ENCODE peak calls at places on chromosomes 5 and 9, in seven cellular contexts. K is IMR-90; D is stomach; C is iris pigment epithelial cell; X is H54; Y is MCF 10A; O is activated CD4-positive, alpha-beta T cell treated with anti-CD3 and anti-CD28 coated beads for 1 hour. Q is an unnamed sample.

GRCh38 chr9:114012126-114012525 is 66.0 kb downstream of the AMBP start:
- DNase-seq in K (no peak), D (no peak), C (no peak), X (no peak), Y (no peak), O (no peak), Q (no peak)

GRCh38 chr5:9233035-9233434 is 312.8 kb downstream of the SEMA5A start:
- DNase-seq in K (no peak), D (no peak), C (no peak), X (no peak), Y (no peak), O (no peak), Q (no peak)

GRCh38 chr5:149113669-149114068 is 27.6 kb upstream of the ABLIM3 start:
- DNase-seq in K (peak), D (no peak), C (peak), X (no peak), Y (peak), O (no peak), Q (no peak)

GRCh38 chr5:169702726-169703481 is 65.8 kb downstream of the DOCK2 start:
- DNase-seq in K (no peak), D (no peak), C (no peak), X (no peak), Y (no peak), O (no peak), Q (no peak)

GRCh38 chr9:135506327-135507103 is 6.0 kb downstream of the MRPS2 start:
- DNase-seq in K (no peak), D (no peak), C (no peak), X (no peak), Y (no peak), O (no peak), Q (no peak)

GRCh38 chr9:25025686-25026085 is 480.0 kb upstream of the IZUMO3 start:
- DNase-seq in K (no peak), D (no peak), C (no peak), X (no peak), Y (no peak), O (no peak), Q (no peak)

GRCh38 chr5:146402949-146403348 is 44.2 kb upstream of the TCERG1 start:
- DNase-seq in K (no peak), D (no peak), C (no peak), X (no peak), Y (no peak), O (no peak), Q (no peak)

GRCh38 chr5:110815916-110816605 is 77.3 kb downstream of the SLC25A46 start:
- DNase-seq in K (peak), D (no peak), C (peak), X (no peak), Y (no peak), O (no peak), Q (no peak)

GRCh38 chr5:74149395-74149794 is 491.1 kb downstream of the ENC1 start:
- DNase-seq in K (peak), D (peak), C (peak), X (no peak), Y (peak), O (no peak), Q (no peak)

GRCh38 chr5:175736652-175737051 is 78.8 kb downstream of the HRH2 start:
- DNase-seq in K (no peak), D (no peak), C (no peak), X (no peak), Y (no peak), O (no peak), Q (no peak)

GRCh38 chr9:72255546-72255925 is 106.3 kb downstream of the GDA start:
- DNase-seq in K (no peak), D (no peak), C (no peak), X (no peak), Y (peak), O (no peak), Q (no peak)

GRCh38 chr5:160697281-160697680 is 154.7 kb downstream of the ATP10B start:
- DNase-seq in K (no peak), D (no peak), C (no peak), X (no peak), Y (no peak), O (no peak), Q (no peak)

GRCh38 chr9:113520109-113520642 is 56.6 kb downstream of the RGS3 start:
- DNase-seq in K (peak), D (no peak), C (peak), X (peak), Y (peak), O (no peak), Q (no peak)

GRCh38 chr5:120734033-120734432 is 269.9 kb downstream of the PRR16 start:
- DNase-seq in K (no peak), D (no peak), C (no peak), X (no peak), Y (no peak), O (no peak), Q (no peak)

GRCh38 chr5:106312360-106312759 is 1358.4 kb downstream of the EFNA5 start:
- DNase-seq in K (peak), D (no peak), C (peak), X (peak), Y (no peak), O (no peak), Q (peak)

GRCh38 chr5:154401931-154402330 is 43.9 kb upstream of the SAP30L start:
- DNase-seq in K (no peak), D (no peak), C (no peak), X (no peak), Y (no peak), O (no peak), Q (no peak)

GRCh38 chr5:77066823-77067442 is 20.2 kb downstream of the ZBED3 start:
- DNase-seq in K (peak), D (no peak), C (peak), X (no peak), Y (peak), O (no peak), Q (no peak)

GRCh38 chr5:96439477-96440184 is 6.6 kb upstream of the PCSK1 start:
- DNase-seq in K (no peak), D (no peak), C (no peak), X (no peak), Y (no peak), O (no peak), Q (no peak)

GRCh38 chr5:40551706-40552557 is 127.8 kb upstream of the PTGER4 start:
- DNase-seq in K (peak), D (no peak), C (peak), X (peak), Y (peak), O (no peak), Q (peak)

GRCh38 chr9:123637596-123637939 is 281.6 kb downstream of the CRB2 start:
- DNase-seq in K (peak), D (no peak), C (peak), X (no peak), Y (no peak), O (no peak), Q (no peak)

GRCh38 chr9:116174347-116174746 is 20.8 kb downstream of the PAPPA start:
- DNase-seq in K (peak), D (no peak), C (peak), X (no peak), Y (peak), O (no peak), Q (no peak)

GRCh38 chr5:147949711-147950573 is 43.6 kb upstream of the C5orf46 start:
- DNase-seq in K (peak), D (no peak), C (peak), X (peak), Y (peak), O (no peak), Q (peak)

GRCh38 chr9:6078382-6079105 is 63.1 kb upstream of the RANBP6 start:
- DNase-seq in K (no peak), D (no peak), C (peak), X (no peak), Y (no peak), O (no peak), Q (no peak)

GRCh38 chr9:6106576-6107339 is 91.3 kb upstream of the RANBP6 start:
- DNase-seq in K (peak), D (no peak), C (peak), X (peak), Y (peak), O (no peak), Q (peak)

GRCh38 chr5:2003690-2004365 is 121.1 kb upstream of the IRX4 start:
- DNase-seq in K (no peak), D (no peak), C (no peak), X (no peak), Y (no peak), O (no peak), Q (no peak)